ENCODE peak calls at places on chromosomes 16 and 17, in ten cellular contexts. One of them, this sample, is unnamed.

GRCh38 chr17:80846932-80847331 is 144.7 kb upstream of the CHMP6 start:
- DNase-seq in cardiac fibroblast: no peak
- DNase-seq in AG04450: no peak
- DNase-seq in cardiac muscle cell: no peak
- DNase-seq in lower leg skin: no peak
- DNase-seq in BE2C: no peak
- DNase-seq in choroid plexus epithelial cell: no peak
- DNase-seq in prostate gland: no peak
- DNase-seq in heart left ventricle: no peak
- DNase-seq in psoas muscle: no peak
- DNase-seq in this sample: no peak

GRCh38 chr16:62038225-62038624 is 2.0 kb upstream of the CDH8 start:
- DNase-seq in cardiac fibroblast: no peak
- DNase-seq in AG04450: no peak
- DNase-seq in cardiac muscle cell: no peak
- DNase-seq in lower leg skin: no peak
- DNase-seq in BE2C: no peak
- DNase-seq in choroid plexus epithelial cell: no peak
- DNase-seq in prostate gland: no peak
- DNase-seq in heart left ventricle: no peak
- DNase-seq in psoas muscle: no peak
- DNase-seq in this sample: no peak

GRCh38 chr17:78142113-78142861 is 3.9 kb upstream of the C17orf99 start:
- DNase-seq in cardiac fibroblast: no peak
- DNase-seq in AG04450: peak
- DNase-seq in cardiac muscle cell: no peak
- DNase-seq in lower leg skin: peak
- DNase-seq in BE2C: no peak
- DNase-seq in choroid plexus epithelial cell: no peak
- DNase-seq in prostate gland: peak
- DNase-seq in heart left ventricle: no peak
- DNase-seq in psoas muscle: no peak
- DNase-seq in this sample: no peak

GRCh38 chr16:53504161-53504663 is 1.2 kb upstream of the AKTIP start:
- DNase-seq in cardiac fibroblast: peak
- DNase-seq in AG04450: no peak
- DNase-seq in cardiac muscle cell: peak
- DNase-seq in lower leg skin: peak
- DNase-seq in BE2C: peak
- DNase-seq in choroid plexus epithelial cell: peak
- DNase-seq in prostate gland: peak
- DNase-seq in heart left ventricle: peak
- DNase-seq in psoas muscle: peak
- DNase-seq in this sample: no peak

GRCh38 chr16:87216148-87216823 is 100.9 kb downstream of the C16orf95 start:
- DNase-seq in cardiac fibroblast: no peak
- DNase-seq in AG04450: no peak
- DNase-seq in cardiac muscle cell: no peak
- DNase-seq in lower leg skin: no peak
- DNase-seq in BE2C: no peak
- DNase-seq in choroid plexus epithelial cell: no peak
- DNase-seq in prostate gland: no peak
- DNase-seq in heart left ventricle: no peak
- DNase-seq in psoas muscle: no peak
- DNase-seq in this sample: no peak

GRCh38 chr16:27769561-27770222 is 219.7 kb downstream of the KATNIP start:
- DNase-seq in cardiac fibroblast: peak
- DNase-seq in AG04450: peak
- DNase-seq in cardiac muscle cell: no peak
- DNase-seq in lower leg skin: no peak
- DNase-seq in BE2C: no peak
- DNase-seq in choroid plexus epithelial cell: peak
- DNase-seq in prostate gland: no peak
- DNase-seq in heart left ventricle: peak
- DNase-seq in psoas muscle: no peak
- DNase-seq in this sample: no peak

GRCh38 chr16:3171855-3172593 is 16.0 kb upstream of the OR1F1 start:
- DNase-seq in cardiac fibroblast: no peak
- DNase-seq in AG04450: no peak
- DNase-seq in cardiac muscle cell: no peak
- DNase-seq in lower leg skin: no peak
- DNase-seq in BE2C: peak
- DNase-seq in choroid plexus epithelial cell: peak
- DNase-seq in prostate gland: no peak
- DNase-seq in heart left ventricle: no peak
- DNase-seq in psoas muscle: no peak
- DNase-seq in this sample: no peak

GRCh38 chr17:79991924-79992656 is 43.6 kb downstream of the TBC1D16 start:
- DNase-seq in cardiac fibroblast: no peak
- DNase-seq in AG04450: no peak
- DNase-seq in cardiac muscle cell: no peak
- DNase-seq in lower leg skin: no peak
- DNase-seq in BE2C: peak
- DNase-seq in choroid plexus epithelial cell: peak
- DNase-seq in prostate gland: peak
- DNase-seq in heart left ventricle: peak
- DNase-seq in psoas muscle: no peak
- DNase-seq in this sample: no peak

GRCh38 chr17:5821057-5821456 is 236.7 kb upstream of the NLRP1 start:
- DNase-seq in cardiac fibroblast: no peak
- DNase-seq in AG04450: no peak
- DNase-seq in cardiac muscle cell: no peak
- DNase-seq in lower leg skin: no peak
- DNase-seq in BE2C: no peak
- DNase-seq in choroid plexus epithelial cell: no peak
- DNase-seq in prostate gland: no peak
- DNase-seq in heart left ventricle: no peak
- DNase-seq in psoas muscle: no peak
- DNase-seq in this sample: no peak

GRCh38 chr17:81339502-81340296 is 44.6 kb upstream of the SLC38A10 start:
- DNase-seq in cardiac fibroblast: no peak
- DNase-seq in AG04450: no peak
- DNase-seq in cardiac muscle cell: no peak
- DNase-seq in lower leg skin: no peak
- DNase-seq in BE2C: no peak
- DNase-seq in choroid plexus epithelial cell: no peak
- DNase-seq in prostate gland: no peak
- DNase-seq in heart left ventricle: no peak
- DNase-seq in psoas muscle: no peak
- DNase-seq in this sample: no peak

DNA sequence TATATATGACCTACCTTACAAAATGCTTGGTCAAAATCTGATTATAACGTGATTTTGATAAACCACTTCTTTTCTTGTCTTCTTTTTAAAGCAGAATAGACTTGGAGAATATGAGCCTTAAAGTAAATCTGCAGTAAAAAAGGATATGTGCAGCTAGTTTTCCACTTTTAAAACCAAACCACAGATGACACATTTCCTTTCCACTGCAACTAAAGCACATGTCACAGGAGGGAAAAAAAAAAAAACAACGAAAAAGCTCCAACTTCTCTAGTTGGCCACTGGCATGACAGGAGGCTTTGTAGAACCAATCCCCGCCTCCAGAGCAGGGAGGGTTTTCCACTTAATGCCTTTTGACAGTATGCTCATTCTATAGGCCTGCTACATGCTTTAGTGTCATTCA is at the start of gene EVI2A:
- DNase-seq in cardiac fibroblast: peak
- DNase-seq in AG04450: no peak
- DNase-seq in cardiac muscle cell: no peak
- DNase-seq in lower leg skin: no peak
- DNase-seq in BE2C: no peak
- DNase-seq in choroid plexus epithelial cell: peak
- DNase-seq in prostate gland: no peak
- DNase-seq in heart left ventricle: no peak
- DNase-seq in psoas muscle: no peak
- DNase-seq in this sample: no peak
- H3K4me3 ChIP-seq in cardiac fibroblast: peak
- H3K4me3 ChIP-seq in AG04450: peak
- H3K4me3 ChIP-seq in cardiac muscle cell: no peak
- H3K4me3 ChIP-seq in lower leg skin: no peak
- H3K4me3 ChIP-seq in BE2C: no peak
- H3K4me3 ChIP-seq in choroid plexus epithelial cell: peak
- H3K4me3 ChIP-seq in prostate gland: no peak
- H3K4me3 ChIP-seq in heart left ventricle: no peak
- H3K4me3 ChIP-seq in psoas muscle: peak
- H3K4me3 ChIP-seq in this sample: no peak

GRCh38 chr17:82769041-82769440 is 17.2 kb downstream of the TBCD start:
- DNase-seq in cardiac fibroblast: no peak
- DNase-seq in AG04450: no peak
- DNase-seq in cardiac muscle cell: no peak
- DNase-seq in lower leg skin: no peak
- DNase-seq in BE2C: no peak
- DNase-seq in choroid plexus epithelial cell: no peak
- DNase-seq in prostate gland: no peak
- DNase-seq in heart left ventricle: no peak
- DNase-seq in psoas muscle: no peak
- DNase-seq in this sample: no peak

GRCh38 chr17:82765357-82765756 is 13.5 kb downstream of the TBCD start:
- DNase-seq in cardiac fibroblast: no peak
- DNase-seq in AG04450: no peak
- DNase-seq in cardiac muscle cell: no peak
- DNase-seq in lower leg skin: no peak
- DNase-seq in BE2C: no peak
- DNase-seq in choroid plexus epithelial cell: no peak
- DNase-seq in prostate gland: no peak
- DNase-seq in heart left ventricle: no peak
- DNase-seq in psoas muscle: peak
- DNase-seq in this sample: no peak

GRCh38 chr17:82772026-82772425 is 20.2 kb downstream of the TBCD start:
- DNase-seq in cardiac fibroblast: peak
- DNase-seq in AG04450: peak
- DNase-seq in cardiac muscle cell: no peak
- DNase-seq in lower leg skin: no peak
- DNase-seq in BE2C: no peak
- DNase-seq in choroid plexus epithelial cell: peak
- DNase-seq in prostate gland: peak
- DNase-seq in heart left ventricle: no peak
- DNase-seq in psoas muscle: no peak
- DNase-seq in this sample: no peak

GRCh38 chr17:82767041-82767754 is 15.3 kb downstream of the TBCD start:
- DNase-seq in cardiac fibroblast: peak
- DNase-seq in AG04450: no peak
- DNase-seq in cardiac muscle cell: peak
- DNase-seq in lower leg skin: no peak
- DNase-seq in BE2C: peak
- DNase-seq in choroid plexus epithelial cell: peak
- DNase-seq in prostate gland: peak
- DNase-seq in heart left ventricle: peak
- DNase-seq in psoas muscle: no peak
- DNase-seq in this sample: no peak
- TF ChIP-seq CTCF in cardiac fibroblast: peak
- TF ChIP-seq CTCF in AG04450: peak
- TF ChIP-seq CTCF in cardiac muscle cell: peak
- TF ChIP-seq CTCF in lower leg skin: no peak
- TF ChIP-seq CTCF in BE2C: peak
- TF ChIP-seq CTCF in choroid plexus epithelial cell: peak
- TF ChIP-seq CTCF in prostate gland: peak
- TF ChIP-seq CTCF in heart left ventricle: peak
- TF ChIP-seq CTCF in psoas muscle: peak
- TF ChIP-seq CTCF in this sample: no peak

GRCh38 chr16:46885960-46886763 is 2.0 kb downstream of the GPT2 start:
- DNase-seq in cardiac fibroblast: peak
- DNase-seq in AG04450: peak
- DNase-seq in cardiac muscle cell: peak
- DNase-seq in lower leg skin: no peak
- DNase-seq in BE2C: no peak
- DNase-seq in choroid plexus epithelial cell: peak
- DNase-seq in prostate gland: peak
- DNase-seq in heart left ventricle: no peak
- DNase-seq in psoas muscle: peak
- DNase-seq in this sample: no peak
- H3K4me3 ChIP-seq in cardiac fibroblast: peak
- H3K4me3 ChIP-seq in AG04450: peak
- H3K4me3 ChIP-seq in cardiac muscle cell: no peak
- H3K4me3 ChIP-seq in lower leg skin: no peak
- H3K4me3 ChIP-seq in BE2C: peak
- H3K4me3 ChIP-seq in choroid plexus epithelial cell: peak
- H3K4me3 ChIP-seq in prostate gland: peak
- H3K4me3 ChIP-seq in heart left ventricle: no peak
- H3K4me3 ChIP-seq in psoas muscle: peak
- H3K4me3 ChIP-seq in this sample: no peak

GRCh38 chr16:5605404-5605803 is 507.8 kb upstream of the EEF2KMT start:
- DNase-seq in cardiac fibroblast: no peak
- DNase-seq in AG04450: no peak
- DNase-seq in cardiac muscle cell: no peak
- DNase-seq in lower leg skin: no peak
- DNase-seq in BE2C: no peak
- DNase-seq in choroid plexus epithelial cell: no peak
- DNase-seq in prostate gland: no peak
- DNase-seq in heart left ventricle: no peak
- DNase-seq in psoas muscle: no peak
- DNase-seq in this sample: no peak

GRCh38 chr16:5607169-5607568 is 509.6 kb upstream of the EEF2KMT start:
- DNase-seq in cardiac fibroblast: no peak
- DNase-seq in AG04450: no peak
- DNase-seq in cardiac muscle cell: peak
- DNase-seq in lower leg skin: no peak
- DNase-seq in BE2C: peak
- DNase-seq in choroid plexus epithelial cell: no peak
- DNase-seq in prostate gland: no peak
- DNase-seq in heart left ventricle: no peak
- DNase-seq in psoas muscle: no peak
- DNase-seq in this sample: no peak

GRCh38 chr16:5603836-5604235 is 506.2 kb upstream of the EEF2KMT start:
- DNase-seq in cardiac fibroblast: no peak
- DNase-seq in AG04450: no peak
- DNase-seq in cardiac muscle cell: no peak
- DNase-seq in lower leg skin: no peak
- DNase-seq in BE2C: no peak
- DNase-seq in choroid plexus epithelial cell: no peak
- DNase-seq in prostate gland: no peak
- DNase-seq in heart left ventricle: no peak
- DNase-seq in psoas muscle: no peak
- DNase-seq in this sample: no peak

GRCh38 chr16:5604770-5605169 is 507.2 kb upstream of the EEF2KMT start:
- DNase-seq in cardiac fibroblast: no peak
- DNase-seq in AG04450: no peak
- DNase-seq in cardiac muscle cell: peak
- DNase-seq in lower leg skin: no peak
- DNase-seq in BE2C: peak
- DNase-seq in choroid plexus epithelial cell: no peak
- DNase-seq in prostate gland: no peak
- DNase-seq in heart left ventricle: no peak
- DNase-seq in psoas muscle: no peak
- DNase-seq in this sample: no peak
- TF ChIP-seq CTCF in cardiac fibroblast: no peak
- TF ChIP-seq CTCF in AG04450: no peak
- TF ChIP-seq CTCF in cardiac muscle cell: no peak
- TF ChIP-seq CTCF in lower leg skin: no peak
- TF ChIP-seq CTCF in BE2C: peak
- TF ChIP-seq CTCF in choroid plexus epithelial cell: no peak
- TF ChIP-seq CTCF in prostate gland: no peak
- TF ChIP-seq CTCF in heart left ventricle: no peak
- TF ChIP-seq CTCF in psoas muscle: no peak
- TF ChIP-seq CTCF in this sample: no peak

GRCh38 chr16:82824408-82824807 is 197.6 kb downstream of the CDH13 start:
- DNase-seq in cardiac fibroblast: no peak
- DNase-seq in AG04450: no peak
- DNase-seq in cardiac muscle cell: no peak
- DNase-seq in lower leg skin: no peak
- DNase-seq in BE2C: no peak
- DNase-seq in choroid plexus epithelial cell: peak
- DNase-seq in prostate gland: no peak
- DNase-seq in heart left ventricle: no peak
- DNase-seq in psoas muscle: no peak
- DNase-seq in this sample: no peak
- H3K4me3 ChIP-seq in cardiac fibroblast: no peak
- H3K4me3 ChIP-seq in AG04450: no peak
- H3K4me3 ChIP-seq in cardiac muscle cell: no peak
- H3K4me3 ChIP-seq in lower leg skin: no peak
- H3K4me3 ChIP-seq in BE2C: no peak
- H3K4me3 ChIP-seq in choroid plexus epithelial cell: no peak
- H3K4me3 ChIP-seq in prostate gland: no peak
- H3K4me3 ChIP-seq in heart left ventricle: no peak
- H3K4me3 ChIP-seq in psoas muscle: no peak
- H3K4me3 ChIP-seq in this sample: no peak

This sample was measured in vagina.